ENCODE peak calls at places on chromosomes 16 and 17, in four cellular contexts. L is neuronal stem cell, Z is H9, U is mesenchymal stem cell. R is an unnamed sample.

GRCh38 chr16:1538804-1539520 is 5.5 kb downstream of the TMEM204 start:
- DNase-seq in L (no peak), Z (peak; percentile 65), U (no peak), R (no peak)

GRCh38 chr16:11105038-11105903 is 150.7 kb downstream of the SOCS1 start:
- DNase-seq in L (no peak), Z (no peak), U (peak; percentile 98), R (peak; percentile 98)

GRCh38 chr17:61453563-61453962 is 1.3 kb downstream of the TBX4 start:
- DNase-seq in L (no peak), Z (no peak), U (peak; percentile 30), R (no peak)

GRCh38 chr16:23564964-23565363 is 7.4 kb downstream of the UBFD1 start:
- DNase-seq in L (no peak), Z (no peak), U (no peak), R (no peak)

GRCh38 chr17:3602499-3602898 is 6.7 kb downstream of the TRPV1 start:
- DNase-seq in L (no peak), Z (peak; percentile 75), U (peak; percentile 13), R (peak; percentile 6)

GRCh38 chr17:49764559-49765180 is 739 bp upstream of the FAM117A start:
- DNase-seq in L (no peak), Z (no peak), U (peak; percentile 8), R (no peak)

GRCh38 chr16:50528820-50529219 is 19.4 kb upstream of the NKD1 start:
- DNase-seq in L (no peak), Z (peak; percentile 1), U (no peak), R (no peak)

GRCh38 chr17:17626840-17627239 is 35.3 kb upstream of the PEMT start:
- DNase-seq in L (no peak), Z (no peak), U (no peak), R (no peak)

GRCh38 chr16:86118467-86119307 is 219.7 kb downstream of the IRF8 start:
- DNase-seq in L (no peak), Z (no peak), U (peak; percentile 55), R (peak; percentile 57)

GRCh38 chr16:65392831-65393565 is 271.1 kb upstream of the CDH11 start:
- DNase-seq in L (no peak), Z (no peak), U (peak; percentile 61), R (no peak)

GRCh38 chr16:57863434-57864160 is 61.3 kb upstream of the KIFC3 start:
- DNase-seq in L (peak; percentile 39), Z (peak; percentile 69), U (peak; percentile 79), R (peak; percentile 79)

GRCh38 chr17:20226814-20227482 is 217.8 kb downstream of the SPECC1 start:
- DNase-seq in L (peak; percentile 71), Z (peak; percentile 93), U (peak; percentile 77), R (peak; percentile 83)

GRCh38 chr16:17194190-17194780 is 276.5 kb downstream of the XYLT1 start:
- DNase-seq in L (peak; percentile 41), Z (peak; percentile 81), U (no peak), R (peak; percentile 16)

GRCh38 chr17:81569986-81570514 is 17.9 kb upstream of the FAAP100 start:
- DNase-seq in L (no peak), Z (no peak), U (no peak), R (no peak)

GRCh38 chr16:2867661-2867986 is 9.7 kb upstream of the PRSS22 start:
- DNase-seq in L (no peak), Z (no peak), U (no peak), R (no peak)

GRCh38 chr17:20266806-20267458 is 200.4 kb downstream of the LGALS9B start:
- DNase-seq in L (no peak), Z (no peak), U (no peak), R (peak; percentile 91)

GRCh38 chr17:43778337-43779144 is at the start of gene DUSP3:
- DNase-seq in L (peak; percentile 86), Z (peak; percentile 99), U (peak; percentile 97), R (peak; percentile 91)

GRCh38 chr17:80068301-80069160 is 32.1 kb downstream of the CCDC40 start:
- DNase-seq in L (no peak), Z (no peak), U (peak; percentile 85), R (peak; percentile 89)

GRCh38 chr17:48056879-48057278 is 8.7 kb downstream of the NFE2L1 start:
- DNase-seq in L (no peak), Z (no peak), U (no peak), R (no peak)

GRCh38 chr16:84513111-84514065 is 8.9 kb upstream of the MEAK7 start:
- DNase-seq in L (no peak), Z (no peak), U (peak; percentile 73), R (peak; percentile 80)

GRCh38 chr16:46884513-46885293 is 541 bp downstream of the GPT2 start:
- DNase-seq in L (peak; percentile 37), Z (no peak), U (peak; percentile 33), R (peak; percentile 20)

GRCh38 chr17:78343099-78343432 is 16.8 kb downstream of the SOCS3 start:
- DNase-seq in L (no peak), Z (peak; percentile 75), U (peak; percentile 93), R (peak; percentile 87)

GRCh38 chr17:71334041-71334781 is 786.6 kb upstream of the SOX9 start:
- DNase-seq in L (no peak), Z (no peak), U (no peak), R (peak; percentile 21)

GRCh38 chr16:86517652-86518258 is 7.4 kb downstream of the FOXF1 start:
- DNase-seq in L (peak; percentile 51), Z (peak; percentile 80), U (peak; percentile 88), R (peak; percentile 88)

GRCh38 chr17:13429201-13429600 is 172.5 kb downstream of the HS3ST3A1 start:
- DNase-seq in L (no peak), Z (no peak), U (peak; percentile 74), R (peak; percentile 92)

GRCh38 chr16:75052481-75053211 is 53.8 kb downstream of the ZNRF1 start:
- DNase-seq in L (no peak), Z (peak; percentile 51), U (no peak), R (no peak)

GRCh38 chr16:56193951-56194726 is 2.9 kb downstream of the GNAO1 start:
- DNase-seq in L (peak; percentile 95), Z (peak; percentile 93), U (peak; percentile 66), R (peak; percentile 55)

GRCh38 chr17:10727192-10727591 is 2.6 kb downstream of the TMEM220 start:
- DNase-seq in L (no peak), Z (no peak), U (no peak), R (no peak)

GRCh38 chr17:7014261-7014994 is 2.0 kb downstream of the RNASEK start:
- DNase-seq in L (peak; percentile 93), Z (peak; percentile 98), U (peak; percentile 99), R (peak; percentile 96)

GRCh38 chr17:7016886-7017826 is 4.7 kb downstream of the RNASEK start:
- DNase-seq in L (no peak), Z (no peak), U (no peak), R (no peak)

GRCh38 chr17:7015587-7016020 is 3.2 kb downstream of the RNASEK start:
- DNase-seq in L (no peak), Z (no peak), U (no peak), R (no peak)

GRCh38 chr17:7016406-7016805 is 4.0 kb downstream of the RNASEK start:
- DNase-seq in L (no peak), Z (no peak), U (no peak), R (no peak)

GRCh38 chr17:7014995-7015586 is 2.7 kb downstream of the RNASEK start:
- DNase-seq in L (no peak), Z (no peak), U (peak; percentile 92), R (peak; percentile 66)
- H3K4ac ChIP-seq in L (no peak overlapping the region), Z (no peak overlapping the region), U (peak overlapping the region; percentile 29), R (peak overlapping the region; percentile 98)

DNA sequence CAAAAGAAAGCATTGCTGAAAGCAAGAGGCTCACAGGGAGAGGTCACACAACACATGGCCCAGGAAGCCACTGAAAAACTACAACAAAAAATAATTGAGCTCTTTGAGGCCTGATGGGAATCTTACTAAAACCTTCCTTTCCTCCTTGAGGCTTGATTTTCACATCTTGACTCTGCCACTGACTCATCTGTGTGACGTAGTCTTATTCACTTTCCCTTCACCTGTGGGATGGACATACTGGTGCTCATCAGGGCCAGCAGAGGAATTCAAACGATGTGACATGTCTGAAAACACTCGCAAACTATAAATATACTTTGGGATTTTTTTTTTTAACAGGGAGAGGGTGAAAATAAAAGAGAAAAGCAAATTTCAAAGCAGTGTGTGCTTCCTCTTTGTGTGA is 78.3 kb upstream of the ASIC2 start:
- DNase-seq in L (no peak), Z (no peak), U (no peak), R (no peak)
- H3K4ac ChIP-seq in L (no peak overlapping the region), Z (no peak overlapping the region), U (no peak overlapping the region), R (no peak overlapping the region)

GRCh38 chr17:2068589-2069051 is 13.7 kb downstream of the HIC1 start:
- DNase-seq in L (no peak), Z (no peak), U (peak; percentile 80), R (peak; percentile 90)

GRCh38 chr17:2067048-2067452 is 12.1 kb downstream of the HIC1 start:
- DNase-seq in L (no peak), Z (no peak), U (peak; percentile 48), R (no peak)

GRCh38 chr17:2064980-2065785 is 10.3 kb downstream of the HIC1 start:
- DNase-seq in L (no peak), Z (peak; percentile 94), U (peak; percentile 68), R (peak; percentile 68)

GRCh38 chr17:2068101-2068518 is 13.2 kb downstream of the HIC1 start:
- DNase-seq in L (no peak), Z (no peak), U (peak; percentile 93), R (peak; percentile 90)

DNA sequence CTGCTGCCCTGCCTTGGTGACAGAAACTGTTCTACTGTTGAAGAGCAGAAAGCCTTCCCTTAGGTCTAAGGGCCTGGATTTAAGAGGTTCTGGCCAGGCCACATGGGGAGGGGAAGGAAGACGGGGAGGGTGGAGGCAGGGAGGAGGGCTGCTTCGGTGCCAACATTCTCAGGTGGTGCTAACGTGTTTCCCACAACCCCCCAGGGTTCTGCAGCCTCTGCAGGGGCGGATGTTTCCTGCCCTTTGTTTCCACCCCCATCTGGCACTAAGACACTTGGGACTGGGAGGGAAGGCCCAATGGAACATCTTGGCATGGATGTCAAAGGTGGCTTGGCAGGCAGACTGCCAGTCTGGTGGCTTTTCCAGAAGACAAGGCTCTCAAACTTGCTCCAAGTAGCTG is 12.7 kb downstream of the HIC1 start:
- DNase-seq in L (no peak), Z (no peak), U (no peak), R (peak; percentile 56)
- H3K4ac ChIP-seq in L (no peak overlapping the region), Z (no peak overlapping the region), U (peak overlapping the region; percentile 80), R (peak overlapping the region; percentile 95)

GRCh38 chr17:7843536-7844291 is 9.7 kb downstream of the KDM6B start:
- DNase-seq in L (peak; percentile 86), Z (peak; percentile 91), U (peak; percentile 94), R (peak; percentile 90)

GRCh38 chr17:7841622-7842379 is 7.8 kb downstream of the KDM6B start:
- DNase-seq in L (peak; percentile 94), Z (peak; percentile 96), U (peak; percentile 96), R (peak; percentile 91)

GRCh38 chr17:7844292-7845154 is 10.3 kb upstream of the TMEM88 start:
- DNase-seq in L (peak; percentile 85), Z (peak; percentile 97), U (peak; percentile 98), R (peak; percentile 94)

GRCh38 chr17:7842380-7842949 is 8.4 kb downstream of the KDM6B start:
- DNase-seq in L (no peak), Z (no peak), U (peak; percentile 98), R (peak; percentile 97)

DNA sequence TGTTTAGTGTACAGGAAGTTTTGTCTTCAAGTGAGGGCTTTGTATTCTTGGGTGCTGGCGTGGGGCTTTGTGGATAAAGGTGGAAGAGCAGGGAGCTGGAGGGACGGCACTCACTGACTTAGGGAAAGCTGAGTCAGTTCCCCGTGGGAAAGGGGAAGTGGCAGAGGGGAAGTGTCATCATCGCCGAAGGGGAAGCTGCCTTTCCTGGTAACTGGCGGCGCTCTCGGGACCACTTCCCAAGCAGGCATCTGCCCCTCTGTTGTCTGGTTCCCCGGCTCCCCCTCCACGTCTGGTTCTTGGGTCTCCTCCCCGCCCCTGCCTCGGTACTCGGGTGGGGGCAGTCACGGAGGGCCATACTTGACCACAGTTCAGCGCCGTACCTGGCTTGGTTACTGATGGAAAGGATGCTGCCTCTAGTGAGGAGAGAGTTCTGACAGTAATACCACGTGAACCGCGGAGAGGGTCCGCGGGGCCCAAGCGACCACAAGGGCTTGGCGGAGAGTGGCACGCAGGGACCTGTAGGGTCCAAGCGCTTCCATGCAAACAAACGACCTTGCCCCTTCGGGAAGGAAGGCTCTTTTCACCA is 9.0 kb downstream of the KDM6B start:
- DNase-seq in L (no peak), Z (peak; percentile 74), U (peak; percentile 97), R (peak; percentile 94)
- H3K4ac ChIP-seq in L (no peak overlapping the region), Z (no peak overlapping the region), U (peak overlapping the region; percentile 93), R (peak overlapping the region; percentile 99)

R was measured in IMR-90.